ENCODE peak calls at places on chromosomes 16 and 17, in eight cellular contexts. V is transverse colon; Y is cardiac muscle cell; T is stimulated activated CD8-positive, alpha-beta memory T cell treated with anti-CD3 and anti-CD28 coated beads, Interleukin-4, amount 100 ng/mL, for 24 hours; M is fibroblast of gingiva; D is activated B cell treated with CpG ODN at 0.5 μM for 24 hours; F is epithelial cell of esophagus; G is iris pigment epithelial cell. J is an unnamed sample.

GRCh38 chr17:40422990-40423611 is 5.4 kb upstream of the TOP2A start:
- DNase-seq in V (no peak), Y (no peak), T (no peak), M (no peak), D (no peak), F (no peak), G (no peak), J (no peak)

GRCh38 chr17:17120716-17121115 is 78.5 kb downstream of the MPRIP start:
- DNase-seq in V (no peak), Y (peak; percentile 50), T (no peak), M (no peak), D (no peak), F (no peak), G (no peak), J (no peak)

GRCh38 chr17:12282056-12282455 is 261.4 kb downstream of the MAP2K4 start:
- DNase-seq in V (no peak), Y (no peak), T (no peak), M (peak; percentile 26), D (no peak), F (no peak), G (peak; percentile 67), J (no peak)

GRCh38 chr16:11327277-11328171 is 17.7 kb upstream of the RMI2 start:
- DNase-seq in V (peak; percentile 53), Y (peak; percentile 37), T (no peak), M (peak; percentile 12), D (peak; percentile 53), F (no peak), G (no peak), J (no peak)

GRCh38 chr17:7982666-7983065 is 19.7 kb upstream of the GUCY2D start:
- DNase-seq in V (no peak), Y (peak; percentile 68), T (no peak), M (no peak), D (no peak), F (peak; percentile 21), G (peak; percentile 16), J (no peak)

GRCh38 chr16:88599825-88600538 is 29.8 kb downstream of the ZC3H18 start:
- DNase-seq in V (no peak), Y (peak; percentile 11), T (no peak), M (no peak), D (no peak), F (no peak), G (no peak), J (no peak)

GRCh38 chr17:76405967-76406647 is 21.7 kb downstream of the SPHK1 start:
- DNase-seq in V (peak; percentile 49), Y (no peak), T (no peak), M (no peak), D (no peak), F (no peak), G (no peak), J (no peak)

GRCh38 chr17:16872351-16872751 is 99.6 kb downstream of the TNFRSF13B start:
- DNase-seq in V (no peak), Y (peak; percentile 19), T (no peak), M (no peak), D (no peak), F (no peak), G (no peak), J (no peak)

GRCh38 chr16:79677799-79678525 is 77.4 kb upstream of the MAF start:
- DNase-seq in V (no peak), Y (no peak), T (no peak), M (no peak), D (no peak), F (peak; percentile 88), G (peak; percentile 5), J (no peak)

GRCh38 chr16:66516172-66516807 is 33.6 kb downstream of the TK2 start:
- DNase-seq in V (no peak), Y (no peak), T (no peak), M (no peak), D (no peak), F (no peak), G (no peak), J (no peak)

GRCh38 chr17:41539071-41539492 is 11.0 kb upstream of the KRT19 start:
- DNase-seq in V (no peak), Y (no peak), T (no peak), M (no peak), D (no peak), F (no peak), G (no peak), J (no peak)

J was measured in hypothalamus.